ENCODE peak calls at places on chromosomes 11 and 22, in four cellular contexts. A is fibroblast of lung, D is heart left ventricle, I is breast epithelium. E is an unnamed sample.

GRCh38 chr11:78244546-78245315 is 56.0 kb downstream of the USP35 start:
- DNase-seq in A (no peak), D (no peak), I (no peak), E (no peak)

GRCh38 chr22:45007946-45008852 is 1.6 kb downstream of the PHF21B start:
- DNase-seq in I (no peak), D (no peak), A (peak; percentile 12), E (peak; percentile 48)

GRCh38 chr11:3219281-3219892 is 774 bp upstream of the MRGPRG start:
- DNase-seq in A (no peak), D (peak; percentile 8), I (peak; percentile 31), E (no peak)

GRCh38 chr11:27705873-27706820 is 5.9 kb upstream of the BDNF start:
- DNase-seq in I (no peak), D (no peak), A (peak; percentile 40), E (no peak)

GRCh38 chr22:21866821-21867527 is 471 bp downstream of the MAPK1 start:
- DNase-seq in D (peak; percentile 23), A (peak; percentile 7), I (no peak), E (peak; percentile 10)

GRCh38 chr22:26601726-26602125 is 11.8 kb upstream of the TPST2 start:
- DNase-seq in I (no peak), D (no peak), A (no peak), E (no peak)

GRCh38 chr11:8679006-8679405 is 3.5 kb downstream of the TRIM66 start:
- DNase-seq in D (no peak), I (no peak), A (no peak), E (no peak)

GRCh38 chr22:43346521-43346929 is 3.4 kb upstream of the SCUBE1 start:
- DNase-seq in A (peak; percentile 19), I (peak; percentile 63), D (peak; percentile 51), E (peak; percentile 88)

GRCh38 chr11:533586-534196 is 1.7 kb downstream of the HRAS start:
- DNase-seq in I (no peak), A (no peak), D (no peak), E (no peak)

GRCh38 chr11:10674440-10674855 is 19.1 kb downstream of the IRAG1 start:
- DNase-seq in D (no peak), A (no peak), I (no peak), E (no peak)

GRCh38 chr11:11998091-11998781 is 10.2 kb downstream of the DKK3 start:
- DNase-seq in I (no peak), D (no peak), A (peak; percentile 88), E (no peak)

GRCh38 chr11:14446701-14447169 is 52.9 kb downstream of the COPB1 start:
- DNase-seq in D (no peak), A (no peak), I (no peak), E (no peak)

GRCh38 chr11:124747406-124748099 is 4.5 kb downstream of the VSIG2 start:
- DNase-seq in D (no peak), I (no peak), A (no peak), E (no peak)

GRCh38 chr11:125464266-125464662 is 31.8 kb downstream of the FEZ1 start:
- DNase-seq in A (peak; percentile 19), D (no peak), I (no peak), E (no peak)

GRCh38 chr22:33443688-33444087 is 385.5 kb upstream of the SYN3 start:
- DNase-seq in I (no peak), D (no peak), A (no peak), E (no peak)

GRCh38 chr11:114774599-114775365 is 96.5 kb downstream of the NXPE2 start:
- DNase-seq in I (no peak), A (peak; percentile 38), D (peak; percentile 27), E (peak; percentile 74)

GRCh38 chr11:112320668-112321067 is 60.0 kb upstream of the PLET1 start:
- DNase-seq in A (peak; percentile 89), D (peak; percentile 73), I (peak; percentile 78), E (peak; percentile 63)

GRCh38 chr22:23537421-23537820 is 42.7 kb downstream of the IGLL1 start:
- DNase-seq in I (peak; percentile 47), A (no peak), D (no peak), E (no peak)

GRCh38 chr22:37818397-37819099 is 4.6 kb upstream of the GALR3 start:
- DNase-seq in D (peak; percentile 61), A (peak; percentile 51), I (peak; percentile 67), E (peak; percentile 65)
- TF ChIP-seq CTCF in D (peak; percentile 23), A (peak; percentile 13), I (no peak), E (no peak)

DNA sequence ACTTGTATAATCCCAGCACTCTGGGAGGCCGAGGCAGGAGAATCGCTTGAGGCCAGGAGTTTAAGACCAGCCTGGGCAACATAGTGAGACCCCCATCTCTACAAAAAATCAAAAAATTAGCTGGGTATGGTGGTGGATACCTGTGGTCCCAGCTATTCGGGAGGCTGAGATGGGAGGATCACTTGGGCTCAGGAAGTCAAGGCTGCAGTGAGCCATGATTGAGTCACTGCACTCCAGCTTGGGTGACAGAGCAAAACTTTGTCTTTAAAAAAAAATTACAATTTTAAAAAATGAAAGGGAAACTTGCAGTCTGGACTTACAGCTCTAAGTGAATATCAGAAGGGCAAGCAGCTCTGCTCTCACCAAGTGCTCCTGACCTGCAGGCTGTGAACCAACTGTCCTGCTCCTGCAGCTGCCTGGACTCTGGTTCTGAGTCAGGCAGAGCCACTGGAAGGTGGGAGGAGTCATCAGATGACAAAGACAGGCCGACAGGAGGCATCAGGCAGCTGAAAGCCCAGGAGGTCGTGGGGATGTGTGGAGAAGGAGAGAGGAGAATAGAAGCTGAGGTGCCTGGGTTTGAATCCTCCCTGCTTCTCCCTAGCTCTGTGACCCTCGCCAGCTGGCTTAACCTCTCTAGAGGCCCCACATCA is 9.6 kb downstream of the SMTNL1 start:
- DNase-seq in I (no peak), A (peak; percentile 23), D (no peak), E (peak; percentile 9)
- TF ChIP-seq CTCF in I (no peak), A (peak; percentile 9), D (no peak), E (no peak)

DNA sequence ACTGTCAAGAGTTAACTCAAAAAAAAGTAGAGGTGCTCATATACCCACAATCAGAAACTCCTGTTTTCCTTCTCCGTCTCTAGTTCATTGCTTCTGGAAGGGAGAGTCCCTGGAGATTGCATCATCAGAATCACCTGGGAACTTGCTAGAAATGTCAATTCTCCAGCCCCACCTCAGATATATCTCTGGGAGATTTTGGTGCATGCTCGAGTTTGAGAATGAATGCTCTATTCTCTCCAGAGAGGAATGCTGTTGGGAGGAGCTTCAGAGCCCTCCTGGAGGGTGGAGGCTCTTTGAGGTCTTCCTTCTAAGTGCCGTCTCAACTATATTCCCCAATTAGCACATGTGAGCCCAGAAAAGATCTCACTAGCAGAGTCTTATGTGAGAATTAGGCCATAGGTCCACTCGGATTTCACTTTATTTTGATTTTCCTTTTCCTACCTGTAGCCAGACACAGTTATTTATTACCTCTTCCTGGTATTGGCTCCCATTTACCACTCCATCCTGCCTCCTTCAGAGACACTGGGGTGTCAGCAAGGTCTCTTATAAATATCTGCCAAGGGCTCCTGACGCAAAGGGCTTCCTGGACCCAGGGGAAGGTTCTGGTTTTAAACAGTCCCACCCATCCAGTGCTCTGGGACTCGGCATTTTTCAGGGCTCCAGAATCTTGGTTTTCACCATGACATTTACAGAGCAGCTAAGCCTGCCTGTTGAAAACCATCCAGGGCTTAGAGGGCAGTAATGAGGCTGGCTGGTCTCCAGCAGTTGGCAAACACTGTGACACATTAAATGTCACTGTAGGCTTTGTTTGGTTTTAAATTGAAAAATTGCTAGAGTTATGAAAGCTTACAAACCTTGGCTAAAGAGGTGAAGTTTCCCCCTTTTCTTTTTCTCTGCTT is 136.2 kb downstream of the CD44 start:
- DNase-seq in A (peak; percentile 33), D (peak; percentile 28), I (peak; percentile 81), E (no peak)
- TF ChIP-seq CTCF in A (no peak), D (no peak), I (no peak), E (no peak)

DNA sequence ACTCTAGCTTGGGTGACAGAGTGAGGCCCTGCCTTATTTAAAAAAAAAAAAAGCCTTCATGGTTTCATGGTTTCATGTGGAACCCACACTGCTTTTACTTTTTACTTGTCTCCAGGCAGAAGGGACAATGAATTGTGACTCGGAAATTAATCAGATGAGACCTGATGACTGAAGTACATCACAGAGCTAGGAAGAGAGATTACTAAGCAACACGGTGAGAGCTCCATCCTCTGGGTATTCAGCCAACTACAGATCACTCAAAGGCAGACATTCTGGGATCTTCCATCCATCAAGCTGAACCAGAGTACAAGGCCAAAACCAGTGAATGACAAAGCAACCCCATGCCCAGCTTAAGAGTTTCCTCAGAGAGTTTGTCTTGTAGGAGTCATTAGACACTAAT is 433.2 kb downstream of the SOX6 start:
- DNase-seq in A (no peak), I (no peak), D (no peak), E (no peak)
- TF ChIP-seq CTCF in A (no peak), I (no peak), D (no peak), E (peak; percentile 32)

GRCh38 chr22:24772493-24773220 is 1.9 kb downstream of the PIWIL3 start:
- DNase-seq in I (no peak), A (peak; percentile 61), D (no peak), E (peak; percentile 57)
- TF ChIP-seq CTCF in I (no peak), A (peak; percentile 43), D (peak; percentile 23), E (peak; percentile 88)

DNA sequence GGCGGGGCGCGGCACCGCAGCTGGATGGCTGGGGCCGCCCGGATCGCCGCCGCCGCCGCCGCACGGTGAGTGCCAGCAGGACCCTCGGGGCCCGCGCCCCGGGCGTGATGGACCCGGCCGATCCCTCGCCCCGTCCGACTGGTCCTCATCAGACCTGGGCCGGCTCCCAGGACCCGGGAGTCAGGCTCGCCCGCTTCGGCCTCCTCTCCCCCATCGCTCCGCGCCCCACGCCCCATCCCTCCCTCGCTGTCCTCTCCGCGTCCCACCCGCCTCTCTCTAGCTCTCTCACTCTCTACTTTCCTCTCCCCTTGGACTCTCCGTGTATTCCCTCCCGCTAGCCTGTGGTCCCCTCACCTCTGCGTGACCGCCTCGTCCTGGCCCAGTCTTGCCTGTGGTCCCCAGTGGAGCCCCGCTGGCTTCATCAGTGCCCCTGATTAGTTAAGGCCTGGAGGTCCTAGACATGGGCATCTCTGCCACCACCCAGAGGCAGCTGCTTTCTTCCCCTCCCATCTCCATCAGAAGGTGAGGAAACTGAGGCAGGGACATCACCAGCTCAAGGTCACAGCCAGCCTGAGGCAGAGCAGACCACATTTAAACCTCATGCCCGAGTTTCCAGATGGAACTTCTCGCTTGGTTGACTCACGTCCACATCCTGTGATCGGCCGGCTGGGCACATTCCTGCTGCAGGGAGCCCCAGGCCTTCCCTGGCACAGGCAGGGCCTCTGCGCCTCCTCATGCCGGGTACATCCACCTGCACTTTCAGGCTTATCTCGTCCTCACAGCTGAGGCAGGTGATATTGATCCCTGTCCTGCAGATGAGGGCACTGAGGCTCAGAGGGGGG is 429 bp downstream of the SLC39A13 start:
- DNase-seq in D (peak; percentile 45), A (peak; percentile 85), I (peak; percentile 68), E (peak; percentile 67)
- TF ChIP-seq CTCF in D (no peak), A (no peak), I (no peak), E (no peak)